ENCODE peak calls at places on chromosomes 5 and 9, in six cellular contexts. U, H, A, B, I and Q are unnamed samples.

GRCh38 chr5:98770911-98771322 is 2.5 kb upstream of the RGMB start:
- DNase-seq in A (peak), B (peak), U (no peak), H (no peak), I (no peak), Q (no peak)

GRCh38 chr5:132456553-132457361 is 33.8 kb downstream of the IRF1 start:
- DNase-seq in B (peak), H (no peak), A (no peak), I (peak), U (no peak), Q (no peak)

GRCh38 chr5:32679218-32679617 is 31.9 kb upstream of the NPR3 start:
- DNase-seq in H (no peak), B (no peak), U (peak), I (no peak), A (peak), Q (no peak)

GRCh38 chr5:122751293-122751753 is 23.6 kb upstream of the SNX2 start:
- DNase-seq in H (no peak), A (peak), I (no peak), U (peak), B (no peak), Q (no peak)

GRCh38 chr9:8332296-8332695 is 532.7 kb upstream of the DMAC1 start:
- DNase-seq in B (no peak), I (no peak), U (no peak), A (no peak), H (no peak), Q (no peak)

GRCh38 chr9:74770508-74771261 is 117.0 kb downstream of the TRPM6 start:
- DNase-seq in H (no peak), B (peak), I (no peak), A (no peak), U (peak), Q (no peak)

GRCh38 chr5:62593331-62593730 is 14.7 kb downstream of the LRRC70 start:
- DNase-seq in I (no peak), H (no peak), A (peak), U (no peak), B (no peak), Q (no peak)

GRCh38 chr9:35558185-35558584 is 46.9 kb upstream of the TESK1 start:
- DNase-seq in U (no peak), B (no peak), A (no peak), I (no peak), H (no peak), Q (no peak)

GRCh38 chr9:7782390-7783120 is 17.0 kb downstream of the DMAC1 start:
- DNase-seq in I (no peak), H (no peak), A (no peak), B (peak), U (no peak), Q (no peak)

GRCh38 chr9:106438928-106439327 is 424.0 kb upstream of the ZNF462 start:
- DNase-seq in H (no peak), A (no peak), U (no peak), B (peak), I (no peak), Q (no peak)

GRCh38 chr5:179819296-179820126 is 1.2 kb upstream of the SQSTM1 start:
- DNase-seq in A (peak), I (peak), B (peak), H (peak), U (peak), Q (peak)